ENCODE peak calls at places on chromosomes 2 and 18, in five cellular contexts. M is cardiac muscle cell, T is gastrocnemius medialis, Z is tibial nerve, G is aorta. X is an unnamed sample.

GRCh38 chr2:174575124-174575776 is 22.4 kb downstream of the WIPF1 start:
- DNase-seq in Z (no peak), M (no peak), T (no peak), G (no peak), X (no peak)

GRCh38 chr2:127231130-127231865 is 11.2 kb upstream of the CYP27C1 start:
- DNase-seq in M (no peak), Z (no peak), G (no peak), T (no peak), X (no peak)

GRCh38 chr2:118094503-118094902 is 6.2 kb downstream of the INSIG2 start:
- DNase-seq in Z (no peak), M (no peak), G (no peak), T (no peak), X (no peak)

GRCh38 chr2:238938460-238939055 is 90.7 kb downstream of the TWIST2 start:
- DNase-seq in Z (peak), G (peak), T (peak), M (no peak), X (peak)

GRCh38 chr2:20608666-20609348 is 42.1 kb downstream of the HS1BP3 start:
- DNase-seq in T (peak), G (peak), M (no peak), Z (peak), X (peak)

GRCh38 chr2:100731535-100731981 is 88.4 kb upstream of the NPAS2 start:
- DNase-seq in T (no peak), Z (no peak), G (no peak), M (no peak), X (no peak)

GRCh38 chr2:118202707-118203303 is 114.5 kb downstream of the INSIG2 start:
- DNase-seq in T (peak), Z (no peak), M (peak), G (no peak), X (no peak)

GRCh38 chr2:15814406-15814805 is 125.9 kb upstream of the MYCN start:
- DNase-seq in T (no peak), Z (no peak), M (no peak), G (no peak), X (no peak)

GRCh38 chr18:58010265-58010664 is 33.8 kb upstream of the NEDD4L start:
- DNase-seq in M (no peak), T (no peak), G (no peak), Z (no peak), X (no peak)

GRCh38 chr2:203022751-203023150 is 8.1 kb downstream of the NBEAL1 start:
- DNase-seq in T (no peak), M (no peak), G (no peak), Z (no peak), X (no peak)

DNA sequence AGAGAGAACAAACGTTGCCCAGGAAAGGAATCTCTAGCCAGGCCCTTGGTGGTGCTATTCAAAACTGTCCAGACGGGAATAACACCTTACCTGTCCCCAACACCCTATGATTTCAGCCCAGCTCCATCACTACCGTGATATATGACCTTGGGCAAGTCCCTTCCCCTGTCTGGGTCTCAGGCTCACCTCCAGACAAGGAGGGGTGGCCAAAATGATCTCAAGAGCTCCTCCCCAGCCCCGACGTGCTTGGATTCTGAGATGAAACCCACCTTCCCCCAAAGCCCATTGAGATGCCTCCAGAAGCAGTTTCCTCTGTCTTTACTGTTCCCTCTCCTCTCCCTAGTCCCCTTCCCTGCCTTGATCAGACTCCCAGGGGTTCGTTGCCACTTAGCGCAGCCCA is 1.5 kb downstream of the KCNK3 start:
- DNase-seq in T (no peak), M (no peak), Z (no peak), G (no peak), X (no peak)
- H3K4me3 ChIP-seq in T (no peak), M (no peak), Z (no peak), G (no peak), X (peak)

GRCh38 chr2:113894156-113894743 is 4.4 kb downstream of the ACTR3 start:
- DNase-seq in G (no peak), Z (no peak), T (no peak), M (no peak), X (no peak)
- H3K4me3 ChIP-seq in G (no peak), Z (no peak), T (no peak), M (no peak), X (peak)

GRCh38 chr2:241009601-241010530 is 11.4 kb downstream of the SNED1 start:
- DNase-seq in T (no peak), Z (peak), M (no peak), G (peak), X (peak)

GRCh38 chr2:241011751-241012510 is 13.5 kb downstream of the SNED1 start:
- DNase-seq in M (no peak), Z (peak), G (peak), T (no peak), X (peak)

GRCh38 chr2:241011296-241011600 is 12.8 kb downstream of the SNED1 start:
- DNase-seq in Z (peak), G (peak), M (no peak), T (no peak), X (peak)

GRCh38 chr2:241009191-241009590 is 10.8 kb downstream of the SNED1 start:
- DNase-seq in Z (peak), G (peak), T (no peak), M (no peak), X (no peak)

GRCh38 chr2:241010531-241011295 is 12.3 kb downstream of the SNED1 start:
- DNase-seq in T (no peak), G (peak), Z (peak), M (no peak), X (peak)
- H3K4me3 ChIP-seq in T (peak), G (no peak), Z (no peak), M (no peak), X (peak)

DNA sequence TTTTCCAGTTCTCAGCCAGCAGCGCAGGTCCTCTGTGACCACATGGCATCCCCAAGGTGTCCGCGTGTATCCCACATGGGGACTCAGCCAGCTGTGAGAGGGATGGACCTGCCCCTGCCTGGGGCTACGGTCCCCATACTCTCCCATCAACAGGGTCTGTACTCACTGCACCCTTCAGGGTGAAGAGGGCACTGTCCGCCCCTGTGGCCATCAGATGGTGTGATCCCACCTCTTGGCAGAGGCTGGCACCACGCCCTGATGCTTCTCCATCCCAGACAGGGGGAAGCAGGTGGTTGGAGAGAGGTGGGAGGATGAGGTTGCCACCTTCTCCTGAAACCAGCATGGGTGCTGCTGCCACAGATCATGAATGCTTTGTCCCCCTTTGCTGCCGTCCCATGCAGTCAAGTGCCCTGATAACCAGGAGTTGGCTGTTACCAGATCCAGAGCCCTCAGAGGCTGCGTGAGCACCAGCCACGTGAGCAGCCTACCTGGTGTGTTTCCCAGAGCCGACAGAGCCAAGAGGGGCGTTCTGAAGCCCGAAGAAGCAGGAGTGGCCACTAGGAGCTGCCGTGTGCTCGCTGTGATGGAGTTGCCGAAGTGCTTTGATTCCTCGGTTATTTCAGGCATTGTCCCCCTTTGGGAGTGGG is 93.9 kb downstream of the SH3RF3 start:
- DNase-seq in M (no peak), G (no peak), Z (no peak), T (no peak), X (no peak)
- H3K4me3 ChIP-seq in M (no peak), G (no peak), Z (no peak), T (no peak), X (no peak)

GRCh38 chr18:25233582-25234362 is 118.2 kb downstream of the ZNF521 start:
- DNase-seq in Z (no peak), M (no peak), G (no peak), T (no peak), X (no peak)
- H3K4me3 ChIP-seq in Z (peak), M (no peak), G (peak), T (no peak), X (peak)

GRCh38 chr2:206211657-206212255 is 52.1 kb downstream of the EEF1B2 start:
- DNase-seq in M (no peak), T (no peak), G (no peak), Z (no peak), X (no peak)
- H3K4me3 ChIP-seq in M (no peak), T (no peak), G (no peak), Z (no peak), X (no peak)

GRCh38 chr2:1742300-1742679 is 2.0 kb downstream of the PXDN start:
- DNase-seq in G (peak), Z (no peak), T (no peak), M (no peak), X (no peak)

GRCh38 chr2:1743396-1744150 is 742 bp downstream of the PXDN start:
- DNase-seq in Z (no peak), G (peak), M (peak), T (no peak), X (peak)

GRCh38 chr2:1744151-1744445 is 217 bp downstream of the PXDN start:
- DNase-seq in G (no peak), T (no peak), Z (no peak), M (peak), X (peak)

GRCh38 chr2:1741851-1742250 is 2.5 kb downstream of the PXDN start:
- DNase-seq in G (peak), T (no peak), Z (no peak), M (no peak), X (peak)

GRCh38 chr2:1742680-1743395 is 1.5 kb downstream of the PXDN start:
- DNase-seq in T (peak), Z (peak), G (peak), M (peak), X (peak)
- H3K4me3 ChIP-seq in T (peak), Z (peak), G (peak), M (peak), X (peak)

DNA sequence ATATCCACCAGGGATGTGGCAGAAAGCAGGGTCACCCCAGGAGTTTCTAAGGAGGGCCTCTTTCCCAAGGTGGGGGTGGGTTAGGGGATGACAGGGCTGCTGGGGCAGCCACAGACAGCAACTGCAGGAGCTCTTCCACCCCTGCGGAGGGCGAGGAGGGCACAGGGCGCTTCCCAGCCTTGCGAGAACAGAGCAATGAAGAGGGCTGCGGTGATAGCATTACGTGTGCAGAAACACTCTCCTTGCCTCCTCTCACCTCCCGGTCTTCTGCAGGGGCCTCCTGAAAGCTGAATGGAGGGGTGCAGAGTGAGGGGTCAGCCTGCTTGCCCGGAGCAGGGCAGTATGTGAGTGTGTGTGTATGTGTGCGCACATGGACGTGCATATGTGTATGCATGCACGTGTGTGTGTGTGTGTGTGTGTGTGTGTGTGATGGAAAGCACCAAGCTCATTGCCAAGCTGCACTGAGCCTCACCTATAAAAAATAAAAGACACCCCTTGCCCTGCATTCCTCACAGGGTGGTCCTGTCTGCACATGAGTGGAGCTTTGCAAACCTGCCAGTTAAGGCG is 29.4 kb upstream of the IL1R2 start:
- DNase-seq in M (no peak), T (no peak), Z (no peak), G (no peak), X (peak)
- H3K4me3 ChIP-seq in M (no peak), T (no peak), Z (no peak), G (no peak), X (no peak)

DNA sequence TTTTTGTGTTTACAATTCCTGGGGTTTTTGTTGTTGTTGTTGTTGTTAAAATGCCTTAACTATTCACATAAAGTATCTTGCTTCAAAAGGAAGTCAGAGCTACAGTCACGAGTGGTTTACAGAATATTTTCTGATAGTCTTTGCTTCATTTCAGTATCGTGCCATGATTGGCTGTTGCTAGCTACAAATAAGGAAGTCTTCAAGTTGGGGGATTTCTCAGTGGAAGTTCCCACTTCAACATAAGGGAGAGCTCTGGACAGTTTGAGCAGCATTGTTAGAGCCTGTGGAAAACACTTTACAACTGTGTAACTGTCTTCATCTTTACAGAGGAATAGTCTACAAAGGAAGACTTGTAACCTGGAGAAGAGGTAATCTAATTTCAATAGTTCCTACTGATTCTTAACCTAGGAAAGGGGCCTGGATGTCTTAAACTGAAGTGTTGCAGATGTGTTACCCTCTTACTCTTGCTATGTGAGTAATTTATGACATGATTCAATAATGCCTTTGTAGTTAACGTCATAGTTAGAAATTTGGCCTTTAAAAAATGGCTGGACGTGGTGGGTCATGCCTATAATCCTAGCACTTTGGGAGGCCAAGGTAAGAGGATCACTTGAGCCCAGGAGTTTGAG is 23.4 kb upstream of the TANK start:
- DNase-seq in T (no peak), M (peak), Z (no peak), G (no peak), X (no peak)
- H3K4me3 ChIP-seq in T (peak), M (no peak), Z (no peak), G (no peak), X (peak)